ENCODE peak calls at places on chromosomes 3 and 15, in ten cellular contexts. Z is NCI-H2081; U is Daoy; L is hypothalamus; E is lower lobe of right lung; T is activated gamma-delta T cell; M is dorsolateral prefrontal cortex; B is kidney; P is activated naive CD4-positive, alpha-beta T cell; Q is non-pigmented ciliary epithelial cell. Y is an unnamed sample.

GRCh38 chr15:101773496-101774100 is 29.7 kb upstream of the OR4F6 start:
- DNase-seq in Z (peak; percentile 29), L (no peak), P (no peak), T (no peak), E (no peak), U (no peak), M (no peak), Q (no peak), B (peak; percentile 22), Y (no peak)

GRCh38 chr3:134334901-134335280 is 39.4 kb downstream of the AMOTL2 start:
- DNase-seq in Q (no peak), B (no peak), E (no peak), M (no peak), L (no peak), Z (no peak), U (no peak), P (no peak), T (no peak), Y (peak; percentile 38)

GRCh38 chr3:61061092-61061723 is 190.0 kb downstream of the FHIT start:
- DNase-seq in U (no peak), M (no peak), T (no peak), L (no peak), B (no peak), E (no peak), P (no peak), Z (no peak), Q (no peak), Y (no peak)

GRCh38 chr3:24505678-24506560 is 11.3 kb upstream of the THRB start:
- DNase-seq in T (no peak), L (no peak), M (no peak), P (no peak), U (no peak), Z (no peak), B (no peak), E (no peak), Q (no peak), Y (no peak)

GRCh38 chr15:59087731-59088130 is 17.2 kb upstream of the CCNB2 start:
- DNase-seq in M (no peak), E (no peak), Q (no peak), L (no peak), P (no peak), T (no peak), Z (no peak), U (no peak), B (no peak), Y (no peak)

GRCh38 chr3:37237252-37237651 is 62.9 kb upstream of the LRRFIP2 start:
- DNase-seq in Z (no peak), L (no peak), T (no peak), U (no peak), B (no peak), M (no peak), P (no peak), Q (no peak), E (no peak), Y (no peak)

GRCh38 chr3:18369561-18370185 is 55.5 kb downstream of the SATB1 start:
- DNase-seq in Z (peak; percentile 96), T (no peak), Q (no peak), U (no peak), P (no peak), E (no peak), L (no peak), M (no peak), B (no peak), Y (no peak)

GRCh38 chr3:127220497-127220896 is 27.6 kb downstream of the PRR23E start:
- DNase-seq in Q (no peak), U (no peak), E (no peak), Z (no peak), P (no peak), L (no peak), B (no peak), T (no peak), M (no peak), Y (no peak)

GRCh38 chr3:46427929-46428833 is 21.1 kb downstream of the CCRL2 start:
- DNase-seq in P (no peak), Q (no peak), T (no peak), E (no peak), L (no peak), B (no peak), M (no peak), Z (no peak), U (no peak), Y (no peak)